ENCODE peak calls at places on chromosomes 3 and 15, in eight cellular contexts. One of them, this sample, is unnamed.
A peak's percentile ranks its signal among the peaks of the same experiment; 100 is the strongest.

GRCh38 chr15:55434989-55435825 is 26.9 kb downstream of the PIERCE2 start:
- DNase-seq in lung: no peak
- DNase-seq in HAP-1: peak; percentile 62
- DNase-seq in thoracic aorta: no peak
- DNase-seq in astrocyte of the cerebellum: peak; percentile 43
- DNase-seq in esophagus squamous epithelium: no peak
- DNase-seq in foreskin fibroblast: peak; percentile 33
- DNase-seq in AG04449: peak; percentile 7
- DNase-seq in this sample: peak; percentile 63

GRCh38 chr15:63114465-63114864 is 7.2 kb upstream of the LACTB start:
- DNase-seq in lung: no peak
- DNase-seq in HAP-1: no peak
- DNase-seq in thoracic aorta: no peak
- DNase-seq in astrocyte of the cerebellum: no peak
- DNase-seq in esophagus squamous epithelium: no peak
- DNase-seq in foreskin fibroblast: no peak
- DNase-seq in AG04449: no peak
- DNase-seq in this sample: no peak

GRCh38 chr3:156614642-156615511 is 59.5 kb upstream of the TIPARP start:
- DNase-seq in lung: no peak
- DNase-seq in HAP-1: no peak
- DNase-seq in thoracic aorta: no peak
- DNase-seq in astrocyte of the cerebellum: no peak
- DNase-seq in esophagus squamous epithelium: no peak
- DNase-seq in foreskin fibroblast: no peak
- DNase-seq in AG04449: no peak
- DNase-seq in this sample: peak; percentile 36

GRCh38 chr15:65336369-65336766 is 31.9 kb downstream of the RNU5B-1 start:
- DNase-seq in lung: no peak
- DNase-seq in HAP-1: no peak
- DNase-seq in thoracic aorta: no peak
- DNase-seq in astrocyte of the cerebellum: no peak
- DNase-seq in esophagus squamous epithelium: no peak
- DNase-seq in foreskin fibroblast: no peak
- DNase-seq in AG04449: no peak
- DNase-seq in this sample: no peak

GRCh38 chr3:124770341-124771082 is 40.3 kb downstream of the UMPS start:
- DNase-seq in lung: no peak
- DNase-seq in HAP-1: no peak
- DNase-seq in thoracic aorta: no peak
- DNase-seq in astrocyte of the cerebellum: no peak
- DNase-seq in esophagus squamous epithelium: no peak
- DNase-seq in foreskin fibroblast: no peak
- DNase-seq in AG04449: no peak
- DNase-seq in this sample: no peak

GRCh38 chr3:12455740-12456139 is 28.5 kb upstream of the TSEN2 start:
- DNase-seq in lung: no peak
- DNase-seq in HAP-1: no peak
- DNase-seq in thoracic aorta: no peak
- DNase-seq in astrocyte of the cerebellum: no peak
- DNase-seq in esophagus squamous epithelium: no peak
- DNase-seq in foreskin fibroblast: no peak
- DNase-seq in AG04449: no peak
- DNase-seq in this sample: no peak

GRCh38 chr15:101718896-101719295 is 5.4 kb downstream of the TARS3 start:
- DNase-seq in lung: no peak
- DNase-seq in HAP-1: no peak
- DNase-seq in thoracic aorta: no peak
- DNase-seq in astrocyte of the cerebellum: no peak
- DNase-seq in esophagus squamous epithelium: no peak
- DNase-seq in foreskin fibroblast: no peak
- DNase-seq in AG04449: no peak
- DNase-seq in this sample: no peak

GRCh38 chr15:39511915-39512260 is 69.0 kb upstream of the THBS1 start:
- DNase-seq in lung: no peak
- DNase-seq in HAP-1: no peak
- DNase-seq in thoracic aorta: no peak
- DNase-seq in astrocyte of the cerebellum: no peak
- DNase-seq in esophagus squamous epithelium: no peak
- DNase-seq in foreskin fibroblast: peak; percentile 87
- DNase-seq in AG04449: no peak
- DNase-seq in this sample: peak; percentile 95

GRCh38 chr3:56792201-56792600 is 9.5 kb downstream of the ARHGEF3 start:
- DNase-seq in lung: no peak
- DNase-seq in HAP-1: no peak
- DNase-seq in thoracic aorta: no peak
- DNase-seq in astrocyte of the cerebellum: no peak
- DNase-seq in esophagus squamous epithelium: no peak
- DNase-seq in foreskin fibroblast: no peak
- DNase-seq in AG04449: no peak
- DNase-seq in this sample: peak; percentile 35

GRCh38 chr3:55797084-55797483 is 310.0 kb upstream of the WNT5A start:
- DNase-seq in lung: no peak
- DNase-seq in HAP-1: no peak
- DNase-seq in thoracic aorta: no peak
- DNase-seq in astrocyte of the cerebellum: no peak
- DNase-seq in esophagus squamous epithelium: no peak
- DNase-seq in foreskin fibroblast: peak; percentile 2
- DNase-seq in AG04449: no peak
- DNase-seq in this sample: no peak

GRCh38 chr15:78220713-78221112 is 13.7 kb downstream of the ACSBG1 start:
- DNase-seq in lung: no peak
- DNase-seq in HAP-1: no peak
- DNase-seq in thoracic aorta: no peak
- DNase-seq in astrocyte of the cerebellum: no peak
- DNase-seq in esophagus squamous epithelium: no peak
- DNase-seq in foreskin fibroblast: no peak
- DNase-seq in AG04449: no peak
- DNase-seq in this sample: no peak

GRCh38 chr3:171460226-171461086 is at the start of gene TNIK:
- DNase-seq in lung: peak; percentile 94
- DNase-seq in HAP-1: peak; percentile 89
- DNase-seq in thoracic aorta: peak; percentile 78
- DNase-seq in astrocyte of the cerebellum: peak; percentile 53
- DNase-seq in esophagus squamous epithelium: peak; percentile 55
- DNase-seq in foreskin fibroblast: peak; percentile 85
- DNase-seq in AG04449: peak; percentile 28
- DNase-seq in this sample: peak; percentile 79

GRCh38 chr3:5194801-5195509 is 7.4 kb downstream of the EDEM1 start:
- DNase-seq in lung: no peak
- DNase-seq in HAP-1: no peak
- DNase-seq in thoracic aorta: no peak
- DNase-seq in astrocyte of the cerebellum: peak; percentile 38
- DNase-seq in esophagus squamous epithelium: no peak
- DNase-seq in foreskin fibroblast: peak; percentile 68
- DNase-seq in AG04449: peak; percentile 75
- DNase-seq in this sample: peak; percentile 80

GRCh38 chr3:38268522-38268921 is 2.9 kb downstream of the SLC22A13 start:
- DNase-seq in lung: no peak
- DNase-seq in HAP-1: no peak
- DNase-seq in thoracic aorta: no peak
- DNase-seq in astrocyte of the cerebellum: no peak
- DNase-seq in esophagus squamous epithelium: no peak
- DNase-seq in foreskin fibroblast: no peak
- DNase-seq in AG04449: no peak
- DNase-seq in this sample: no peak

GRCh38 chr3:159881828-159882309 is 106.8 kb upstream of the IL12A start:
- DNase-seq in lung: no peak
- DNase-seq in HAP-1: no peak
- DNase-seq in thoracic aorta: no peak
- DNase-seq in astrocyte of the cerebellum: no peak
- DNase-seq in esophagus squamous epithelium: no peak
- DNase-seq in foreskin fibroblast: no peak
- DNase-seq in AG04449: no peak
- DNase-seq in this sample: no peak

DNA sequence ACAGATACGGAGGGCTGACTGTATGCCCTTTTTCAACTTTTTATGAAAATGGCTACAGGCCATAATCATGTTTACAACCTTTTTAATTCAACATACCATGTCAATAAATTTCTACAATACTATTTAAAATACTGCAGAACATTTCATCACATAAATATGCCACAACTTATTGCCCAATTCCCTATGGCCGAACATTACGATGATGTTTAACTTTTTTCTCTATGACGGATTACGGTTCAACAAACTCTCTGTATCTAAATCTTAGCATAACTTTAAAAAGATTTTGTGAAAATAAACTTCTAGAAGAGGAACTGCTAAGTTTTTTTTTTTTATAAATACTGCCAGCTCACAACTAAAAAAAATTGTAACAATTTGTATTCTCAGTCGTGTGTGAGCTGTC is 220.4 kb downstream of the OSBPL10 start:
- DNase-seq in lung: no peak
- DNase-seq in HAP-1: no peak
- DNase-seq in thoracic aorta: no peak
- DNase-seq in astrocyte of the cerebellum: no peak
- DNase-seq in esophagus squamous epithelium: no peak
- DNase-seq in foreskin fibroblast: no peak
- DNase-seq in AG04449: no peak
- DNase-seq in this sample: no peak
- H3K4me3 ChIP-seq in lung: no peak overlapping the region
- H3K4me3 ChIP-seq in HAP-1: no peak overlapping the region
- H3K4me3 ChIP-seq in thoracic aorta: no peak overlapping the region
- H3K4me3 ChIP-seq in astrocyte of the cerebellum: no peak overlapping the region
- H3K4me3 ChIP-seq in esophagus squamous epithelium: no peak overlapping the region
- H3K4me3 ChIP-seq in foreskin fibroblast: no peak overlapping the region
- H3K4me3 ChIP-seq in AG04449: no peak overlapping the region
- H3K4me3 ChIP-seq in this sample: no peak overlapping the region

GRCh38 chr15:36545451-36545992 is 33.9 kb upstream of the CDIN1 start:
- DNase-seq in lung: no peak
- DNase-seq in HAP-1: no peak
- DNase-seq in thoracic aorta: no peak
- DNase-seq in astrocyte of the cerebellum: no peak
- DNase-seq in esophagus squamous epithelium: no peak
- DNase-seq in foreskin fibroblast: no peak
- DNase-seq in AG04449: no peak
- DNase-seq in this sample: no peak

GRCh38 chr15:36550650-36551049 is 28.8 kb upstream of the CDIN1 start:
- DNase-seq in lung: no peak
- DNase-seq in HAP-1: peak; percentile 79
- DNase-seq in thoracic aorta: no peak
- DNase-seq in astrocyte of the cerebellum: no peak
- DNase-seq in esophagus squamous epithelium: no peak
- DNase-seq in foreskin fibroblast: no peak
- DNase-seq in AG04449: no peak
- DNase-seq in this sample: no peak

GRCh38 chr15:36544518-36545383 is 34.7 kb upstream of the CDIN1 start:
- DNase-seq in lung: no peak
- DNase-seq in HAP-1: peak; percentile 89
- DNase-seq in thoracic aorta: no peak
- DNase-seq in astrocyte of the cerebellum: peak; percentile 15
- DNase-seq in esophagus squamous epithelium: no peak
- DNase-seq in foreskin fibroblast: no peak
- DNase-seq in AG04449: no peak
- DNase-seq in this sample: no peak
- H3K4me3 ChIP-seq in lung: no peak overlapping the region
- H3K4me3 ChIP-seq in HAP-1: no peak overlapping the region
- H3K4me3 ChIP-seq in thoracic aorta: no peak overlapping the region
- H3K4me3 ChIP-seq in astrocyte of the cerebellum: no peak overlapping the region
- H3K4me3 ChIP-seq in esophagus squamous epithelium: no peak overlapping the region
- H3K4me3 ChIP-seq in foreskin fibroblast: no peak overlapping the region
- H3K4me3 ChIP-seq in AG04449: no peak overlapping the region
- H3K4me3 ChIP-seq in this sample: no peak overlapping the region

GRCh38 chr3:184712579-184713355 is 903 bp upstream of the MAGEF1 start:
- DNase-seq in lung: peak; percentile 11
- DNase-seq in HAP-1: no peak
- DNase-seq in thoracic aorta: no peak
- DNase-seq in astrocyte of the cerebellum: no peak
- DNase-seq in esophagus squamous epithelium: no peak
- DNase-seq in foreskin fibroblast: no peak
- DNase-seq in AG04449: no peak
- DNase-seq in this sample: no peak
- H3K4me3 ChIP-seq in lung: no peak overlapping the region
- H3K4me3 ChIP-seq in HAP-1: peak overlapping the region; percentile 95
- H3K4me3 ChIP-seq in thoracic aorta: peak overlapping the region; percentile 99
- H3K4me3 ChIP-seq in astrocyte of the cerebellum: peak overlapping the region; percentile 83
- H3K4me3 ChIP-seq in esophagus squamous epithelium: peak overlapping the region; percentile 83
- H3K4me3 ChIP-seq in foreskin fibroblast: peak overlapping the region; percentile 69
- H3K4me3 ChIP-seq in AG04449: peak overlapping the region; percentile 84
- H3K4me3 ChIP-seq in this sample: peak overlapping the region; percentile 75

GRCh38 chr3:50242371-50242770 is 6.4 kb downstream of the GNAI2 start:
- DNase-seq in lung: no peak
- DNase-seq in HAP-1: no peak
- DNase-seq in thoracic aorta: no peak
- DNase-seq in astrocyte of the cerebellum: no peak
- DNase-seq in esophagus squamous epithelium: no peak
- DNase-seq in foreskin fibroblast: no peak
- DNase-seq in AG04449: no peak
- DNase-seq in this sample: no peak
- H3K4me3 ChIP-seq in lung: no peak overlapping the region
- H3K4me3 ChIP-seq in HAP-1: no peak overlapping the region
- H3K4me3 ChIP-seq in thoracic aorta: peak overlapping the region; percentile 44
- H3K4me3 ChIP-seq in astrocyte of the cerebellum: no peak overlapping the region
- H3K4me3 ChIP-seq in esophagus squamous epithelium: peak overlapping the region; percentile 2
- H3K4me3 ChIP-seq in foreskin fibroblast: no peak overlapping the region
- H3K4me3 ChIP-seq in AG04449: no peak overlapping the region
- H3K4me3 ChIP-seq in this sample: no peak overlapping the region

DNA sequence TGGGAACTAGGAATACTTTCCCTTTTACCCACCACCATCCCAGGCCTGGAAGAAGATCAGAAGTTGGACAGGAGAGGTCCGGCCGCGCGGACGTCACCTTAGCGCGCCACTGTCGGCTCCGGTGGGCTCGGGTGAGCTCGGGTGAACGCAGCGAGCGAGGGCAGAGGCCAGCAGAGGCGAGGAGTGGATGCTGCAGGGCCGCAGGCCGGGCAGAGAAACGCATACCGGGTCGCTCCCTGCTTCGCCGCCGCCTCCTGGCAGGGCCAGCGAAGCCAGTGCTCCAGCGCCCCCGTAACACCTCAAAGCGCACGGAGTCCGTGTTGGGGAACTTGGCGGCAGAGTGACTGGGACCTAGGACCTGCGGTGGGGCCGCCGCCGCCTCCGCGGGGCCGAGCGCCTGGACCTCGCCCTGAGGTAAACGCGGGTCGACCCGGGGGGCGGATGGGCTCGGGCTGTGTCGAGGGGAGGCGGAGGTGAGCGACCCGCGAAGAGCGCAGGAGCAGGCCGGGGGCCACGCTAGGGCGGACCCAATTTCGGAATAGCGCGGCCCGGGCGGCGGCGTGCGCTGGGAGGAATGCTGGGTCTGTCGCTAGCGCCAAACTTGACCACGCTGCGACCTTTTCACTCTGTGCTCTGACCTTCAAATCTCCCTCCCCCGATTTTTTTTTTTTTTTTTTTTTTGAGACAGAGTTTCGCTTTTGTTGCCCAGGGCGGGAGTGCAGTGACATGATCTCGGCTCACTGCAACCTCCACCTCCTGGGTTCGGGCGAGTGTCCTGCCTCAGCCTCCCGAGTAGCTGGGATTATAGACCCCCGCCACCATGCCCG is 1.6 kb downstream of the CYP11A1 start:
- DNase-seq in lung: no peak
- DNase-seq in HAP-1: no peak
- DNase-seq in thoracic aorta: no peak
- DNase-seq in astrocyte of the cerebellum: no peak
- DNase-seq in esophagus squamous epithelium: no peak
- DNase-seq in foreskin fibroblast: peak; percentile 52
- DNase-seq in AG04449: no peak
- DNase-seq in this sample: peak; percentile 74
- H3K4me3 ChIP-seq in lung: peak overlapping the region; percentile 41
- H3K4me3 ChIP-seq in HAP-1: no peak overlapping the region
- H3K4me3 ChIP-seq in thoracic aorta: peak overlapping the region; percentile 71
- H3K4me3 ChIP-seq in astrocyte of the cerebellum: peak overlapping the region; percentile 47
- H3K4me3 ChIP-seq in esophagus squamous epithelium: peak overlapping the region; percentile 64
- H3K4me3 ChIP-seq in foreskin fibroblast: peak overlapping the region; percentile 56
- H3K4me3 ChIP-seq in AG04449: peak overlapping the region; percentile 59
- H3K4me3 ChIP-seq in this sample: peak overlapping the region; percentile 59

GRCh38 chr15:38074029-38074428 is 139.6 kb downstream of the TMCO5A start:
- DNase-seq in lung: no peak
- DNase-seq in HAP-1: no peak
- DNase-seq in thoracic aorta: no peak
- DNase-seq in astrocyte of the cerebellum: no peak
- DNase-seq in esophagus squamous epithelium: no peak
- DNase-seq in foreskin fibroblast: no peak
- DNase-seq in AG04449: no peak
- DNase-seq in this sample: peak; percentile 25
- H3K4me3 ChIP-seq in lung: no peak overlapping the region
- H3K4me3 ChIP-seq in HAP-1: no peak overlapping the region
- H3K4me3 ChIP-seq in thoracic aorta: peak overlapping the region; percentile 76
- H3K4me3 ChIP-seq in astrocyte of the cerebellum: no peak overlapping the region
- H3K4me3 ChIP-seq in esophagus squamous epithelium: no peak overlapping the region
- H3K4me3 ChIP-seq in foreskin fibroblast: no peak overlapping the region
- H3K4me3 ChIP-seq in AG04449: no peak overlapping the region
- H3K4me3 ChIP-seq in this sample: no peak overlapping the region

This sample was measured in fibroblast of mammary gland.